ENCODE peak calls at places on chromosomes 16 and 17, in nine cellular contexts. One of them, this sample, is unnamed.

GRCh38 chr16:77937473-77938195 is 84.7 kb upstream of the CLEC3A start:
- DNase-seq in ovary: no peak
- DNase-seq in PC-3: no peak
- DNase-seq in naive thymus-derived CD4-positive, alpha-beta T cell: no peak
- DNase-seq in left ventricle myocardium inferior: no peak
- DNase-seq in AG04450: no peak
- DNase-seq in CD8-positive, alpha-beta T cell: no peak
- DNase-seq in RWPE2: no peak
- DNase-seq in GM12878: no peak
- DNase-seq in this sample: no peak

GRCh38 chr17:40451420-40451819 is 8.2 kb downstream of the IGFBP4 start:
- DNase-seq in ovary: peak
- DNase-seq in PC-3: no peak
- DNase-seq in naive thymus-derived CD4-positive, alpha-beta T cell: no peak
- DNase-seq in left ventricle myocardium inferior: peak
- DNase-seq in AG04450: peak
- DNase-seq in CD8-positive, alpha-beta T cell: no peak
- DNase-seq in RWPE2: no peak
- DNase-seq in GM12878: no peak
- DNase-seq in this sample: no peak

GRCh38 chr16:31143036-31143888 is 6.6 kb downstream of the PRSS36 start:
- DNase-seq in ovary: peak
- DNase-seq in PC-3: no peak
- DNase-seq in naive thymus-derived CD4-positive, alpha-beta T cell: no peak
- DNase-seq in left ventricle myocardium inferior: no peak
- DNase-seq in AG04450: no peak
- DNase-seq in CD8-positive, alpha-beta T cell: no peak
- DNase-seq in RWPE2: no peak
- DNase-seq in GM12878: no peak
- DNase-seq in this sample: no peak

GRCh38 chr17:4204190-4204589 is 59.6 kb downstream of the ANKFY1 start:
- DNase-seq in ovary: no peak
- DNase-seq in PC-3: no peak
- DNase-seq in naive thymus-derived CD4-positive, alpha-beta T cell: no peak
- DNase-seq in left ventricle myocardium inferior: no peak
- DNase-seq in AG04450: no peak
- DNase-seq in CD8-positive, alpha-beta T cell: no peak
- DNase-seq in RWPE2: no peak
- DNase-seq in GM12878: no peak
- DNase-seq in this sample: no peak

GRCh38 chr16:51538707-51539604 is 387.9 kb upstream of the SALL1 start:
- DNase-seq in ovary: no peak
- DNase-seq in PC-3: peak
- DNase-seq in naive thymus-derived CD4-positive, alpha-beta T cell: no peak
- DNase-seq in left ventricle myocardium inferior: no peak
- DNase-seq in AG04450: peak
- DNase-seq in CD8-positive, alpha-beta T cell: no peak
- DNase-seq in RWPE2: peak
- DNase-seq in GM12878: no peak
- DNase-seq in this sample: no peak

GRCh38 chr16:4384497-4384896 is 12.8 kb downstream of the VASN start:
- DNase-seq in ovary: no peak
- DNase-seq in PC-3: no peak
- DNase-seq in naive thymus-derived CD4-positive, alpha-beta T cell: no peak
- DNase-seq in left ventricle myocardium inferior: peak
- DNase-seq in AG04450: no peak
- DNase-seq in CD8-positive, alpha-beta T cell: no peak
- DNase-seq in RWPE2: no peak
- DNase-seq in GM12878: no peak
- DNase-seq in this sample: no peak

GRCh38 chr16:64791756-64792155 is 330.1 kb downstream of the CDH11 start:
- DNase-seq in ovary: no peak
- DNase-seq in PC-3: no peak
- DNase-seq in naive thymus-derived CD4-positive, alpha-beta T cell: no peak
- DNase-seq in left ventricle myocardium inferior: no peak
- DNase-seq in AG04450: no peak
- DNase-seq in CD8-positive, alpha-beta T cell: no peak
- DNase-seq in RWPE2: no peak
- DNase-seq in GM12878: no peak
- DNase-seq in this sample: no peak

GRCh38 chr17:40485851-40486512 is 15.4 kb downstream of the TNS4 start:
- DNase-seq in ovary: peak
- DNase-seq in PC-3: peak
- DNase-seq in naive thymus-derived CD4-positive, alpha-beta T cell: no peak
- DNase-seq in left ventricle myocardium inferior: no peak
- DNase-seq in AG04450: peak
- DNase-seq in CD8-positive, alpha-beta T cell: no peak
- DNase-seq in RWPE2: peak
- DNase-seq in GM12878: no peak
- DNase-seq in this sample: peak

GRCh38 chr17:9529033-9529748 is 46.4 kb downstream of the STX8 start:
- DNase-seq in ovary: no peak
- DNase-seq in PC-3: peak
- DNase-seq in naive thymus-derived CD4-positive, alpha-beta T cell: no peak
- DNase-seq in left ventricle myocardium inferior: no peak
- DNase-seq in AG04450: no peak
- DNase-seq in CD8-positive, alpha-beta T cell: no peak
- DNase-seq in RWPE2: no peak
- DNase-seq in GM12878: no peak
- DNase-seq in this sample: no peak

GRCh38 chr17:6427284-6427781 is 7.6 kb downstream of the AIPL1 start:
- DNase-seq in ovary: no peak
- DNase-seq in PC-3: peak
- DNase-seq in naive thymus-derived CD4-positive, alpha-beta T cell: no peak
- DNase-seq in left ventricle myocardium inferior: no peak
- DNase-seq in AG04450: no peak
- DNase-seq in CD8-positive, alpha-beta T cell: no peak
- DNase-seq in RWPE2: no peak
- DNase-seq in GM12878: peak
- DNase-seq in this sample: no peak

GRCh38 chr16:87847785-87848675 is 21.3 kb downstream of the SLC7A5 start:
- DNase-seq in ovary: no peak
- DNase-seq in PC-3: no peak
- DNase-seq in naive thymus-derived CD4-positive, alpha-beta T cell: no peak
- DNase-seq in left ventricle myocardium inferior: no peak
- DNase-seq in AG04450: no peak
- DNase-seq in CD8-positive, alpha-beta T cell: no peak
- DNase-seq in RWPE2: no peak
- DNase-seq in GM12878: no peak
- DNase-seq in this sample: no peak

GRCh38 chr17:7136266-7136877 is 21.8 kb upstream of the ASGR2 start:
- DNase-seq in ovary: peak
- DNase-seq in PC-3: peak
- DNase-seq in naive thymus-derived CD4-positive, alpha-beta T cell: peak
- DNase-seq in left ventricle myocardium inferior: peak
- DNase-seq in AG04450: peak
- DNase-seq in CD8-positive, alpha-beta T cell: peak
- DNase-seq in RWPE2: no peak
- DNase-seq in GM12878: peak
- DNase-seq in this sample: peak

GRCh38 chr17:6084226-6085161 is 14.3 kb downstream of the WSCD1 start:
- DNase-seq in ovary: no peak
- DNase-seq in PC-3: no peak
- DNase-seq in naive thymus-derived CD4-positive, alpha-beta T cell: no peak
- DNase-seq in left ventricle myocardium inferior: no peak
- DNase-seq in AG04450: no peak
- DNase-seq in CD8-positive, alpha-beta T cell: no peak
- DNase-seq in RWPE2: no peak
- DNase-seq in GM12878: no peak
- DNase-seq in this sample: no peak

GRCh38 chr17:48001187-48001586 is 30.3 kb downstream of the CDK5RAP3 start:
- DNase-seq in ovary: no peak
- DNase-seq in PC-3: no peak
- DNase-seq in naive thymus-derived CD4-positive, alpha-beta T cell: no peak
- DNase-seq in left ventricle myocardium inferior: no peak
- DNase-seq in AG04450: no peak
- DNase-seq in CD8-positive, alpha-beta T cell: no peak
- DNase-seq in RWPE2: no peak
- DNase-seq in GM12878: no peak
- DNase-seq in this sample: no peak

GRCh38 chr16:72442381-72443158 is 270.6 kb upstream of the PMFBP1 start:
- DNase-seq in ovary: no peak
- DNase-seq in PC-3: no peak
- DNase-seq in naive thymus-derived CD4-positive, alpha-beta T cell: no peak
- DNase-seq in left ventricle myocardium inferior: no peak
- DNase-seq in AG04450: no peak
- DNase-seq in CD8-positive, alpha-beta T cell: no peak
- DNase-seq in RWPE2: no peak
- DNase-seq in GM12878: no peak
- DNase-seq in this sample: no peak
- H3K27ac ChIP-seq in ovary: no peak
- H3K27ac ChIP-seq in PC-3: no peak
- H3K27ac ChIP-seq in naive thymus-derived CD4-positive, alpha-beta T cell: no peak
- H3K27ac ChIP-seq in left ventricle myocardium inferior: no peak
- H3K27ac ChIP-seq in AG04450: no peak
- H3K27ac ChIP-seq in CD8-positive, alpha-beta T cell: no peak
- H3K27ac ChIP-seq in RWPE2: no peak
- H3K27ac ChIP-seq in GM12878: no peak
- H3K27ac ChIP-seq in this sample: no peak

GRCh38 chr17:64209356-64209941 is 53.6 kb downstream of the TEX2 start:
- DNase-seq in ovary: no peak
- DNase-seq in PC-3: no peak
- DNase-seq in naive thymus-derived CD4-positive, alpha-beta T cell: no peak
- DNase-seq in left ventricle myocardium inferior: no peak
- DNase-seq in AG04450: no peak
- DNase-seq in CD8-positive, alpha-beta T cell: no peak
- DNase-seq in RWPE2: no peak
- DNase-seq in GM12878: no peak
- DNase-seq in this sample: no peak
- H3K27ac ChIP-seq in ovary: no peak
- H3K27ac ChIP-seq in PC-3: no peak
- H3K27ac ChIP-seq in naive thymus-derived CD4-positive, alpha-beta T cell: no peak
- H3K27ac ChIP-seq in left ventricle myocardium inferior: peak
- H3K27ac ChIP-seq in AG04450: no peak
- H3K27ac ChIP-seq in CD8-positive, alpha-beta T cell: no peak
- H3K27ac ChIP-seq in RWPE2: peak
- H3K27ac ChIP-seq in GM12878: no peak
- H3K27ac ChIP-seq in this sample: peak

GRCh38 chr17:2388705-2389099 is 12.2 kb downstream of the MNT start:
- DNase-seq in ovary: peak
- DNase-seq in PC-3: no peak
- DNase-seq in naive thymus-derived CD4-positive, alpha-beta T cell: no peak
- DNase-seq in left ventricle myocardium inferior: no peak
- DNase-seq in AG04450: no peak
- DNase-seq in CD8-positive, alpha-beta T cell: no peak
- DNase-seq in RWPE2: no peak
- DNase-seq in GM12878: no peak
- DNase-seq in this sample: no peak
- H3K27ac ChIP-seq in ovary: no peak
- H3K27ac ChIP-seq in PC-3: no peak
- H3K27ac ChIP-seq in naive thymus-derived CD4-positive, alpha-beta T cell: no peak
- H3K27ac ChIP-seq in left ventricle myocardium inferior: no peak
- H3K27ac ChIP-seq in AG04450: no peak
- H3K27ac ChIP-seq in CD8-positive, alpha-beta T cell: no peak
- H3K27ac ChIP-seq in RWPE2: no peak
- H3K27ac ChIP-seq in GM12878: no peak
- H3K27ac ChIP-seq in this sample: no peak

GRCh38 chr16:28011223-28011622 is 52.3 kb downstream of the GSG1L start:
- DNase-seq in ovary: no peak
- DNase-seq in PC-3: no peak
- DNase-seq in naive thymus-derived CD4-positive, alpha-beta T cell: no peak
- DNase-seq in left ventricle myocardium inferior: no peak
- DNase-seq in AG04450: no peak
- DNase-seq in CD8-positive, alpha-beta T cell: no peak
- DNase-seq in RWPE2: no peak
- DNase-seq in GM12878: no peak
- DNase-seq in this sample: no peak

GRCh38 chr16:28010671-28011070 is 52.8 kb downstream of the GSG1L start:
- DNase-seq in ovary: no peak
- DNase-seq in PC-3: no peak
- DNase-seq in naive thymus-derived CD4-positive, alpha-beta T cell: no peak
- DNase-seq in left ventricle myocardium inferior: no peak
- DNase-seq in AG04450: no peak
- DNase-seq in CD8-positive, alpha-beta T cell: no peak
- DNase-seq in RWPE2: no peak
- DNase-seq in GM12878: no peak
- DNase-seq in this sample: no peak

GRCh38 chr16:28013392-28013791 is 50.1 kb downstream of the GSG1L start:
- DNase-seq in ovary: no peak
- DNase-seq in PC-3: no peak
- DNase-seq in naive thymus-derived CD4-positive, alpha-beta T cell: no peak
- DNase-seq in left ventricle myocardium inferior: no peak
- DNase-seq in AG04450: no peak
- DNase-seq in CD8-positive, alpha-beta T cell: no peak
- DNase-seq in RWPE2: no peak
- DNase-seq in GM12878: no peak
- DNase-seq in this sample: no peak

GRCh38 chr16:28012031-28012445 is 51.5 kb downstream of the GSG1L start:
- DNase-seq in ovary: no peak
- DNase-seq in PC-3: no peak
- DNase-seq in naive thymus-derived CD4-positive, alpha-beta T cell: no peak
- DNase-seq in left ventricle myocardium inferior: no peak
- DNase-seq in AG04450: peak
- DNase-seq in CD8-positive, alpha-beta T cell: no peak
- DNase-seq in RWPE2: no peak
- DNase-seq in GM12878: no peak
- DNase-seq in this sample: no peak

GRCh38 chr16:28009586-28010373 is 53.7 kb downstream of the GSG1L start:
- DNase-seq in ovary: no peak
- DNase-seq in PC-3: no peak
- DNase-seq in naive thymus-derived CD4-positive, alpha-beta T cell: no peak
- DNase-seq in left ventricle myocardium inferior: no peak
- DNase-seq in AG04450: no peak
- DNase-seq in CD8-positive, alpha-beta T cell: no peak
- DNase-seq in RWPE2: no peak
- DNase-seq in GM12878: no peak
- DNase-seq in this sample: no peak
- H3K27ac ChIP-seq in ovary: no peak
- H3K27ac ChIP-seq in PC-3: no peak
- H3K27ac ChIP-seq in naive thymus-derived CD4-positive, alpha-beta T cell: no peak
- H3K27ac ChIP-seq in left ventricle myocardium inferior: no peak
- H3K27ac ChIP-seq in AG04450: no peak
- H3K27ac ChIP-seq in CD8-positive, alpha-beta T cell: no peak
- H3K27ac ChIP-seq in RWPE2: no peak
- H3K27ac ChIP-seq in GM12878: no peak
- H3K27ac ChIP-seq in this sample: no peak